ENCODE peak calls at places on chromosomes 6 and 20, in six cellular contexts. V is astrocyte of the spinal cord; Y is stimulated activated CD8-positive, alpha-beta memory T cell treated with anti-CD3 and anti-CD28 coated beads, Interleukin-2, amount 100 ng/mL, for 1 hour; R is stimulated activated CD4-positive, alpha-beta T cell treated with anti-CD3 and anti-CD28 coated beads, Interleukin-15, amount 100 ng/mL, for 1 hour; T is DMS79 treated with DMSO at 0.1 percent for 48 hours; W is MV-4-11. X is an unnamed sample.

GRCh38 chr20:63409834-63410435 is 48.8 kb upstream of the CHRNA4 start:
- DNase-seq in V (no peak), Y (no peak), R (no peak), T (no peak), W (no peak), X (no peak)

GRCh38 chr20:49483018-49483705 is 694 bp upstream of the KCNB1 start:
- DNase-seq in V (no peak), Y (no peak), R (no peak), T (no peak), W (no peak), X (no peak)

GRCh38 chr20:4666001-4666470 is 55.7 kb upstream of the PRND start:
- DNase-seq in V (peak; percentile 45), Y (peak; percentile 26), R (no peak), T (no peak), W (peak; percentile 78), X (no peak)

GRCh38 chr20:24622856-24623255 is 153.4 kb downstream of the SYNDIG1 start:
- DNase-seq in V (peak; percentile 19), Y (no peak), R (no peak), T (no peak), W (no peak), X (no peak)

GRCh38 chr20:51831891-51832675 is 29.8 kb upstream of the SALL4 start:
- DNase-seq in V (no peak), Y (no peak), R (no peak), T (no peak), W (no peak), X (no peak)

GRCh38 chr6:27839303-27840081 is 72.7 kb downstream of the OR2B2 start:
- DNase-seq in V (peak; percentile 83), Y (no peak), R (no peak), T (no peak), W (peak; percentile 45), X (no peak)

GRCh38 chr6:169498887-169499513 is 202.8 kb downstream of the WDR27 start:
- DNase-seq in V (no peak), Y (no peak), R (no peak), T (no peak), W (no peak), X (no peak)

GRCh38 chr20:43766395-43766794 is 39.6 kb upstream of the GTSF1L start:
- DNase-seq in V (no peak), Y (no peak), R (no peak), T (no peak), W (no peak), X (no peak)

GRCh38 chr20:20894753-20895152 is 182.3 kb upstream of the RALGAPA2 start:
- DNase-seq in V (no peak), Y (no peak), R (no peak), T (peak; percentile 11), W (no peak), X (no peak)

GRCh38 chr6:82176616-82177015 is 70.9 kb downstream of the IBTK start:
- DNase-seq in V (peak; percentile 27), Y (no peak), R (no peak), T (no peak), W (no peak), X (no peak)

GRCh38 chr20:17849901-17850673 is 118.5 kb downstream of the SNX5 start:
- DNase-seq in V (peak; percentile 97), Y (no peak), R (no peak), T (no peak), W (peak; percentile 52), X (no peak)

GRCh38 chr6:134757911-134758361 is 192.0 kb downstream of the ALDH8A1 start:
- DNase-seq in V (no peak), Y (no peak), R (no peak), T (no peak), W (no peak), X (no peak)

GRCh38 chr6:56649053-56649769 is 6.5 kb upstream of the DST start:
- DNase-seq in V (no peak), Y (no peak), R (no peak), T (peak; percentile 92), W (no peak), X (no peak)

GRCh38 chr20:10447028-10447427 is 11.9 kb downstream of the SLX4IP start:
- DNase-seq in V (peak; percentile 79), Y (no peak), R (no peak), T (no peak), W (peak; percentile 77), X (no peak)

GRCh38 chr6:77177470-77177869 is 285.8 kb downstream of the HTR1B start:
- DNase-seq in V (no peak), Y (no peak), R (no peak), T (no peak), W (no peak), X (no peak)

GRCh38 chr20:23092409-23092756 is 6.3 kb upstream of the CD93 start:
- DNase-seq in V (no peak), Y (no peak), R (no peak), T (no peak), W (no peak), X (no peak)

GRCh38 chr6:33206027-33206863 is 1.8 kb downstream of the HSD17B8 start:
- DNase-seq in V (no peak), Y (no peak), R (no peak), T (no peak), W (no peak), X (no peak)

GRCh38 chr6:121607716-121608115 is 172.3 kb downstream of the GJA1 start:
- DNase-seq in V (no peak), Y (no peak), R (no peak), T (no peak), W (no peak), X (no peak)

GRCh38 chr6:108477034-108477433 is 83.7 kb upstream of the FOXO3 start:
- DNase-seq in V (no peak), Y (no peak), R (no peak), T (peak; percentile 61), W (no peak), X (no peak)

GRCh38 chr6:100228437-100229424 is 234.7 kb upstream of the MCHR2 start:
- DNase-seq in V (peak; percentile 59), Y (peak; percentile 2), R (no peak), T (peak; percentile 28), W (peak; percentile 67), X (peak; percentile 11)

GRCh38 chr6:15365273-15365687 is 119.4 kb downstream of the JARID2 start:
- DNase-seq in V (peak; percentile 90), Y (peak; percentile 23), R (peak; percentile 5), T (peak; percentile 65), W (peak; percentile 93), X (peak; percentile 79)

GRCh38 chr6:71011861-71012260 is 55.0 kb upstream of the B3GAT2 start:
- DNase-seq in V (no peak), Y (no peak), R (no peak), T (no peak), W (no peak), X (no peak)

GRCh38 chr6:82118150-82118562 is 129.4 kb downstream of the IBTK start:
- DNase-seq in V (no peak), Y (no peak), R (no peak), T (no peak), W (peak; percentile 73), X (no peak)

GRCh38 chr6:26305097-26305841 is 59.7 kb upstream of the BTN3A2 start:
- DNase-seq in V (peak; percentile 80), Y (no peak), R (peak; percentile 52), T (no peak), W (peak; percentile 83), X (peak; percentile 62)

GRCh38 chr6:128131566-128131965 is 230.7 kb upstream of the THEMIS start:
- DNase-seq in V (peak; percentile 57), Y (no peak), R (no peak), T (no peak), W (no peak), X (peak; percentile 55)

GRCh38 chr6:34601706-34602105 is 45.6 kb upstream of the SPDEF start:
- DNase-seq in V (no peak), Y (no peak), R (no peak), T (no peak), W (no peak), X (no peak)

GRCh38 chr20:53013847-53014246 is 41.7 kb downstream of the TSHZ2 start:
- DNase-seq in V (no peak), Y (no peak), R (no peak), T (no peak), W (no peak), X (no peak)

GRCh38 chr20:60055740-60056139 is 97.5 kb downstream of the CDH26 start:
- DNase-seq in V (no peak), Y (peak; percentile 22), R (peak; percentile 2), T (no peak), W (peak; percentile 98), X (no peak)

GRCh38 chr6:127606131-127606562 is 29.2 kb downstream of the C6orf58 start:
- DNase-seq in V (peak; percentile 59), Y (no peak), R (no peak), T (no peak), W (peak; percentile 7), X (no peak)

GRCh38 chr20:37880726-37881591 is 22.0 kb upstream of the VSTM2L start:
- DNase-seq in V (no peak), Y (no peak), R (no peak), T (peak; percentile 26), W (no peak), X (no peak)

GRCh38 chr6:135506270-135506997 is 8.9 kb upstream of the AHI1 start:
- DNase-seq in V (peak; percentile 65), Y (no peak), R (no peak), T (peak; percentile 77), W (peak; percentile 36), X (no peak)

GRCh38 chr6:145070791-145071190 is 664.5 kb downstream of the EPM2A start:
- DNase-seq in V (peak; percentile 38), Y (no peak), R (no peak), T (no peak), W (no peak), X (no peak)

GRCh38 chr20:25207960-25208534 is 12.5 kb downstream of the ENTPD6 start:
- DNase-seq in V (no peak), Y (no peak), R (no peak), T (no peak), W (no peak), X (no peak)

X was measured in brain pericyte.